ENCODE peak calls at places on chromosomes 5 and 9, in four cellular contexts. P is HepG2, M is HEK293T, V is K562. G is an unnamed sample.

GRCh38 chr5:140182803-140183367 is 7.9 kb downstream of the CYSTM1 start:
- DNase-seq in P (no peak), M (no peak), V (peak), G (no peak)

GRCh38 chr9:15308511-15308910 is 1.5 kb upstream of the TTC39B start:
- DNase-seq in P (no peak), M (no peak), V (no peak), G (no peak)

GRCh38 chr9:109473329-109473728 is 24.8 kb downstream of the PTPN3 start:
- DNase-seq in P (no peak), M (no peak), V (no peak), G (no peak)

GRCh38 chr5:94901071-94901979 is 282.9 kb downstream of the SLF1 start:
- DNase-seq in P (no peak), M (no peak), V (no peak), G (peak)

GRCh38 chr9:135296783-135297715 is 182.5 kb upstream of the PPP1R26 start:
- DNase-seq in P (no peak), M (no peak), V (no peak), G (no peak)

GRCh38 chr9:136172412-136173079 is 32.4 kb downstream of the LHX3 start:
- DNase-seq in P (no peak), M (no peak), V (no peak), G (no peak)

GRCh38 chr5:81125959-81126358 is 107.2 kb upstream of the CKMT2 start:
- DNase-seq in P (peak), M (no peak), V (no peak), G (no peak)

GRCh38 chr9:81559741-81560140 is 129.6 kb downstream of the TLE1 start:
- DNase-seq in P (peak), M (no peak), V (no peak), G (no peak)

GRCh38 chr5:133957591-133957990 is 10.8 kb downstream of the C5orf15 start:
- DNase-seq in P (no peak), M (no peak), V (no peak), G (peak)

GRCh38 chr9:98897745-98898144 is 46.0 kb upstream of the COL15A1 start:
- DNase-seq in P (no peak), M (no peak), V (no peak), G (no peak)

GRCh38 chr5:112584781-112585180 is 152.9 kb upstream of the APC start:
- DNase-seq in P (no peak), M (no peak), V (no peak), G (no peak)

GRCh38 chr9:88236531-88237453 is 98.5 kb upstream of the SPATA31C2 start:
- DNase-seq in P (no peak), M (no peak), V (no peak), G (no peak)

GRCh38 chr5:111863801-111864200 is 106.8 kb upstream of the NREP start:
- DNase-seq in P (no peak), M (no peak), V (no peak), G (no peak)

GRCh38 chr5:67289763-67290521 is 93.3 kb upstream of the CD180 start:
- DNase-seq in P (no peak), M (no peak), V (no peak), G (no peak)

GRCh38 chr9:130232899-130233586 is 32.5 kb upstream of the HMCN2 start:
- DNase-seq in P (no peak), M (no peak), V (no peak), G (no peak)

GRCh38 chr5:169139381-169140125 is 161.4 kb downstream of the SLIT3 start:
- DNase-seq in P (no peak), M (no peak), V (no peak), G (no peak)
- TF ChIP-seq TARDBP in P (no peak), M (no peak), V (no peak), G (no peak)

GRCh38 chr5:126002222-126002897 is 420.8 kb upstream of the GRAMD2B start:
- DNase-seq in P (no peak), M (peak), V (no peak), G (no peak)

GRCh38 chr5:126007841-126008240 is 415.4 kb upstream of the GRAMD2B start:
- DNase-seq in P (no peak), M (no peak), V (no peak), G (no peak)

GRCh38 chr5:126004636-126005035 is 418.6 kb upstream of the GRAMD2B start:
- DNase-seq in P (no peak), M (no peak), V (no peak), G (no peak)

GRCh38 chr5:126000533-126000932 is 422.7 kb upstream of the GRAMD2B start:
- DNase-seq in P (no peak), M (no peak), V (no peak), G (no peak)

GRCh38 chr5:126003309-126003708 is 419.9 kb upstream of the GRAMD2B start:
- DNase-seq in P (no peak), M (no peak), V (no peak), G (no peak)
- TF ChIP-seq TARDBP in P (no peak), M (no peak), V (no peak), G (no peak)

DNA sequence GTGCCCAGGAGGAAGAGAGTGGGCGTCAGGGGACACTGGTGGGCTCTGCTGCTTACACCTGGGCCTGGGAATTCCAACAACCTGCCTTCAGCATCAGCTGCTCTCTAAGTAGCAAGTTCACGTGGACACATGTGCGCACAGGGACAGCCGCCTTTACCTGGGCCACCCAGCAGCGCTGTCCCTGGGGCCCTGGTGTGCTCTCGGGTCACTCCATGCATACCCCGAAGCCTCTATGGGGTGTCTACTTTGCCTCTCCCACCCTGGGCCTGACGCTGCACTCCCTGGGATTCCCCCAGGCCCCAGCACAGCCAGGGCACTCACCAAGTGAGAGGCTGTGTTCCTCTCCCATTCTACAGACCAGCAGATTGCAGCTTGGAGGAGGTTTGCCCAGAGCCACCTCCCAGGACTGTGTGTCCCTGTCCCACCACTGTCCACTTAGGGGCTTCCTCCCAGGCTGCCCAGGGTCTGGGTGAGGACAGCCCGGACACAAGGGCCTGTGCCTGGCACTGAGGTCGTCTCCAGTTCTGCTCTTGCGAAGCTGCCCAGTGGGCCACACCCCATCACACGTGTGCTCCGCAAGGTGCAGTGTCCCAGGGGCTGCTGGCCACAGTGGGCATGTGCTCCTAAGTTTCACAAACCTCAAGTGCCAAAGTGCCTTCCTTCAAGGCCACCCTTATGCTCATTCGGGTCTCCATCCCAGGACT is 5.9 kb downstream of the NINJ1 start:
- DNase-seq in P (no peak), M (no peak), V (no peak), G (no peak)
- TF ChIP-seq TARDBP in P (no peak), M (no peak), V (no peak), G (no peak)

GRCh38 chr5:12848709-12849108 is 944.5 kb upstream of the CTNND2 start:
- DNase-seq in P (no peak), M (no peak), V (no peak), G (no peak)
- TF ChIP-seq TARDBP in P (no peak), M (no peak), V (no peak), G (no peak)

GRCh38 chr9:131817627-131818026 is 77.8 kb upstream of the RAPGEF1 start:
- DNase-seq in P (no peak), M (no peak), V (no peak), G (no peak)
- TF ChIP-seq TARDBP in P (no peak), M (no peak), V (no peak), G (no peak)

GRCh38 chr5:7825630-7826029 is 25.3 kb downstream of the CFAP90 start:
- DNase-seq in P (no peak), M (no peak), V (no peak), G (no peak)
- TF ChIP-seq TARDBP in P (no peak), M (no peak), V (no peak), G (no peak)

DNA sequence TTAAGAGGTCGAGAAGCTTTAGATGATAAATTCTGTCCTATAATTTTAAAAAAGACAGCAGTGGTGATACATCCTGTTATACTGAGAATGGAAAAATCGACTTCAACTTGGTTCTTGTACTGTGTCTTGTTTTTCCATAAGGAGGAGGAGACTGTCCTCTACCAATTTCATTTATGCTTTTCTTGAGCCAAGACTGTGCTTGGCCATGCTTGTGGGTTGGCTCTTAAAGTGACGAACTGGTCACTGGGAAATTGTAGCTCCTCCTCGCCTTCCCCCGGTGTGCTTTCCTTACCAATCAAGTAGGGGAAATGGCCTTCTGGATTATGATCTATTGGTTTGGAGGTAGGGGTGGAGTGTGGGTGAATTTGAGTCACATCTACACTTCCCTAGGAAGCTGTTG is 67.1 kb upstream of the HSPB3 start:
- DNase-seq in P (no peak), M (no peak), V (no peak), G (no peak)
- TF ChIP-seq TARDBP in P (no peak), M (no peak), V (no peak), G (no peak)

GRCh38 chr5:6541256-6542013 is 91.4 kb downstream of the NSUN2 start:
- DNase-seq in P (no peak), M (no peak), V (no peak), G (no peak)
- TF ChIP-seq TARDBP in P (no peak), M (no peak), V (no peak), G (no peak)

G was measured in GM12878.